ENCODE peak calls at places on chromosomes 12 and 14, in nine cellular contexts. Z, H, J, E, Q, U, V, W and L are unnamed samples.

GRCh38 chr14:71478542-71478941 is 453.7 kb upstream of the RGS6 start:
- DNase-seq in Z (peak), H (no peak), J (no peak), E (no peak), Q (no peak), U (no peak), V (no peak), W (no peak), L (peak)

GRCh38 chr12:127162902-127163301 is 1104.1 kb upstream of the TMEM132C start:
- DNase-seq in Z (peak), H (no peak), J (peak), E (no peak), Q (no peak), U (peak), V (no peak), W (peak), L (peak)

GRCh38 chr14:84750763-84751554 is 779.0 kb upstream of the FLRT2 start:
- DNase-seq in Z (peak), H (no peak), J (no peak), E (peak), Q (no peak), U (no peak), V (no peak), W (no peak), L (peak)

GRCh38 chr14:102903889-102904512 is 18.5 kb upstream of the AMN start:
- DNase-seq in Z (no peak), H (no peak), J (no peak), E (no peak), Q (no peak), U (no peak), V (no peak), W (no peak), L (no peak)

GRCh38 chr12:53862831-53863230 is 75.8 kb upstream of the HOXC13 start:
- DNase-seq in Z (peak), H (no peak), J (peak), E (no peak), Q (no peak), U (no peak), V (no peak), W (peak), L (peak)

GRCh38 chr12:27382126-27382795 is 49.6 kb downstream of the BMAL2 start:
- DNase-seq in Z (peak), H (no peak), J (peak), E (peak), Q (no peak), U (no peak), V (no peak), W (peak), L (peak)

GRCh38 chr14:104184506-104184905 is 46.1 kb downstream of the KIF26A start:
- DNase-seq in Z (no peak), H (no peak), J (no peak), E (no peak), Q (no peak), U (no peak), V (no peak), W (no peak), L (no peak)

GRCh38 chr14:36069535-36069900 is 107.0 kb downstream of the PTCSC3 start:
- DNase-seq in Z (peak), H (no peak), J (no peak), E (no peak), Q (peak), U (no peak), V (peak), W (peak), L (peak)

GRCh38 chr12:75705749-75706719 is 194.6 kb upstream of the KRR1 start:
- DNase-seq in Z (peak), H (peak), J (no peak), E (peak), Q (peak), U (no peak), V (peak), W (peak), L (peak)

GRCh38 chr14:92135269-92135668 is 13.5 kb downstream of the CPSF2 start:
- DNase-seq in Z (peak), H (no peak), J (no peak), E (no peak), Q (no peak), U (no peak), V (peak), W (peak), L (peak)

GRCh38 chr14:91067186-91067585 is 6.7 kb upstream of the RPS6KA5 start:
- DNase-seq in Z (no peak), H (no peak), J (no peak), E (no peak), Q (no peak), U (no peak), V (no peak), W (no peak), L (no peak)

GRCh38 chr12:5556033-5556614 is 124.2 kb downstream of the NTF3 start:
- DNase-seq in Z (no peak), H (no peak), J (peak), E (no peak), Q (no peak), U (no peak), V (no peak), W (peak), L (no peak)

GRCh38 chr12:77343291-77343690 is 277.9 kb upstream of the E2F7 start:
- DNase-seq in Z (peak), H (no peak), J (no peak), E (no peak), Q (no peak), U (no peak), V (no peak), W (peak), L (peak)

GRCh38 chr12:78863482-78864427 is 819 bp upstream of the SYT1 start:
- DNase-seq in Z (peak), H (peak), J (no peak), E (no peak), Q (peak), U (peak), V (peak), W (peak), L (peak)

GRCh38 chr14:22547309-22547947 is 41.6 kb downstream of the DAD1 start:
- DNase-seq in Z (peak), H (no peak), J (no peak), E (no peak), Q (no peak), U (no peak), V (no peak), W (no peak), L (no peak)

GRCh38 chr12:11949738-11950403 is 120.9 kb upstream of the BCL2L14 start:
- DNase-seq in Z (no peak), H (no peak), J (peak), E (no peak), Q (no peak), U (no peak), V (no peak), W (no peak), L (no peak)

GRCh38 chr12:109455706-109456105 is 21.4 kb downstream of the KCTD10 start:
- DNase-seq in Z (no peak), H (no peak), J (no peak), E (no peak), Q (no peak), U (no peak), V (no peak), W (peak), L (peak)

GRCh38 chr12:33834672-33835071 is 187.6 kb upstream of the ALG10 start:
- DNase-seq in Z (no peak), H (no peak), J (no peak), E (no peak), Q (no peak), U (no peak), V (no peak), W (peak), L (no peak)

GRCh38 chr14:85315290-85315689 is 214.7 kb upstream of the FLRT2 start:
- DNase-seq in Z (no peak), H (no peak), J (no peak), E (no peak), Q (no peak), U (no peak), V (no peak), W (no peak), L (no peak)

GRCh38 chr14:106841701-106842100 is 1315.3 kb downstream of the TMEM121 start:
- DNase-seq in Z (no peak), H (no peak), J (no peak), E (no peak), Q (peak), U (no peak), V (no peak), W (peak), L (no peak)

GRCh38 chr12:50014342-50014741 is 11.0 kb downstream of the RACGAP1 start:
- DNase-seq in Z (no peak), H (no peak), J (no peak), E (no peak), Q (no peak), U (no peak), V (no peak), W (no peak), L (no peak)

GRCh38 chr12:83042441-83043215 is 355.9 kb downstream of the TMTC2 start:
- DNase-seq in Z (peak), H (peak), J (no peak), E (no peak), Q (no peak), U (no peak), V (no peak), W (no peak), L (peak)

GRCh38 chr12:88994537-88994936 is 357.8 kb downstream of the DUSP6 start:
- DNase-seq in Z (peak), H (no peak), J (no peak), E (no peak), Q (no peak), U (no peak), V (no peak), W (no peak), L (no peak)

GRCh38 chr12:47876404-47876960 is 28.3 kb downstream of the VDR start:
- DNase-seq in Z (no peak), H (no peak), J (no peak), E (no peak), Q (no peak), U (no peak), V (no peak), W (no peak), L (no peak)

GRCh38 chr12:81120961-81121360 is 43.1 kb downstream of the ACSS3 start:
- DNase-seq in Z (no peak), H (no peak), J (no peak), E (no peak), Q (no peak), U (no peak), V (no peak), W (no peak), L (no peak)

DNA sequence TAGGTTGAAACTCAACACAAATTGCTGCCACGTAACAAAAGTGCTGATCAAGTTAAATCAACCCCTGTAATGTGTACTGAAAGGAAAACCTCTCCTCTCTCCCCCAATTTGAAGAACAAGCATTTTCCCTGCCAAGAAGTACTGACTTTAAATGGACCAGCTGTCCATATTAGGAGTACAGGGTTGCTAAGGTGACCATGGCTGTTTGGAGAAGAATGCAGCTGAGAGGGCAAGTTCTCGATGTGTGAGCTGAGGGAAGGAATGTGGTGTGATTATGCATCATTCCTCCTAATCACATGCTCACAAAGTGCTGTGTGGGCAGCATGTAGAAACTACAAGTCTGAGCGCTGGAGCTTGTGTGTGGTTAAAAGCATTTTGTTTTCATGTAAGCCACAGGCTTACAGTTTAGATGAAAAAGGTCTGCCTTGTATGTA is 50.9 kb upstream of the CCT2 start:
- DNase-seq in Z (peak), H (peak), J (peak), E (peak), Q (peak), U (no peak), V (peak), W (peak), L (peak)
- H3K4me3 ChIP-seq in Z (peak), H (peak), J (peak), E (no peak), Q (no peak), U (no peak), V (no peak), W (no peak), L (no peak)

GRCh38 chr12:43937947-43938346 is 102.1 kb downstream of the TMEM117 start:
- DNase-seq in Z (peak), H (no peak), J (no peak), E (no peak), Q (no peak), U (no peak), V (peak), W (peak), L (peak)
- TF ChIP-seq CTCF in Z (peak), H (no peak), J (no peak), E (no peak), Q (no peak), U (no peak), V (peak), W (peak), L (peak)

DNA sequence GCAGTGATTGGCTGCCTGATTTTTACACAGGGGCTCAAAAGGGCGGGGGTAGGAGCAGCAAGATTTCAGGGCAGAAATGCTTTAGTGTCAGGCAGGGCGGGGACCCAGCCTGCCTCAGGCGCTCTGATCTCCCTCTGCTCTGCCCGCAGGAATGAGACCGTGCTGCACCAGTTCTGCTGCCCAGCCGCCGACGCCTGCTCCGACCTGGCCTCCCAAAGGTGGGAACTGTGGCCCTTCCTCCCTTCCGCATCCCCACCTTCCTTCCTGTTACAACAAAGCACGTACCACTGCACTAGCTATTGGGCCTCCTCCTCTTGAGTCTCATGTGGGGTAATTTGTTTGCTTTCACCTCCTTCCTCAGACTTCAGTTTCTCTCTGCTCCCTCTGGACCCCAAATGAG is 32.4 kb downstream of the IQSEC3 start:
- DNase-seq in Z (no peak), H (peak), J (no peak), E (no peak), Q (no peak), U (no peak), V (peak), W (no peak), L (no peak)
- H3K4me3 ChIP-seq in Z (no peak), H (no peak), J (no peak), E (no peak), Q (no peak), U (no peak), V (no peak), W (no peak), L (no peak)

DNA sequence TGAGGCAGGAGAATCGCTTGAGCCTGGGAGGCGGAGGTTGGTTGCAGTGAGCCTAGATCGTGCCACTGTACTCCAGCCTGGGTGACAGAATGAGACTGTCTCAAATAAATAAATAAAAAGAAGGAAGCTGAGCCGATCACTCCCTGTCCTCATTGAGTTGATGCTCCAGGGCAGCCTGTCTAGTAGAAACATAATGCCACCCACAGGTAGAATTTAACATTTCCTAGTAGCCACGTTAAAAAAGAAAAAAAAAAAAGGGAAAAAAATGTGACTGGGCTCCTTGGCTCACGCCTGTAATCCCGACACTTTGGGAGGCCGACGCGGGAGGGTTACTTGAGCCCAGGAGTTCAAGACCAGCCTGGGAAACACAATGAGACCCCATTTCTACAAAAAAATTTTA is 135.7 kb downstream of the SCARB1 start:
- DNase-seq in Z (no peak), H (no peak), J (no peak), E (no peak), Q (no peak), U (no peak), V (no peak), W (peak), L (no peak)
- TF ChIP-seq CTCF in Z (no peak), H (no peak), J (no peak), E (no peak), Q (no peak), U (no peak), V (no peak), W (peak), L (peak)

GRCh38 chr12:122974892-122975789 is at the start of gene OGFOD2:
- DNase-seq in Z (peak), H (peak), J (peak), E (peak), Q (peak), U (peak), V (peak), W (peak), L (peak)

GRCh38 chr12:122977655-122978392 is 2.7 kb upstream of the ARL6IP4 start:
- DNase-seq in Z (no peak), H (no peak), J (no peak), E (no peak), Q (no peak), U (no peak), V (no peak), W (no peak), L (no peak)

GRCh38 chr12:122977153-122977552 is 2.1 kb downstream of the OGFOD2 start:
- DNase-seq in Z (no peak), H (no peak), J (no peak), E (no peak), Q (no peak), U (no peak), V (no peak), W (no peak), L (no peak)

GRCh38 chr12:122975790-122976647 is 975 bp downstream of the OGFOD2 start:
- DNase-seq in Z (no peak), H (no peak), J (no peak), E (no peak), Q (no peak), U (no peak), V (peak), W (no peak), L (peak)

DNA sequence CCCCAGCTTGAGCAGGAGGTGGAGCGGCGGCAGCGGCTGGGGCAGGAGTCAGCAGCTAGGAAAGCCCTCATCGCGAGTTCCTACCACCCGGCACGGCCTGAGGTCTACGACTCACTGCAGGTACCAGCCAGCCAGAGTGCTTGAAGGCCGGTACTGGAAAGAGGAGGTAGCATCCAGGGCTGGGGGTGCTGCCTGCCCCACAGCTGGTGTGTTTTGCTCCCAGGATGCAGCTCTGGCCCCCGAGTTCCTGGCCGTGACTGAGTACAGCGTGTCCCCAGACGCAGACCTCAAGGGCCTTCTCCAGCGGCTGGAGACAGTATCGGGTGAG is 1.6 kb downstream of the OGFOD2 start:
- DNase-seq in Z (no peak), H (no peak), J (no peak), E (no peak), Q (no peak), U (no peak), V (no peak), W (no peak), L (no peak)
- H3K4me3 ChIP-seq in Z (peak), H (peak), J (no peak), E (peak), Q (no peak), U (peak), V (no peak), W (peak), L (no peak)